ENCODE peak calls at places on chromosome 3, in nine cellular contexts. M, D, R, U, Y, C, E, Z and W are unnamed samples.

GRCh38 chr3:17937081-17937480 is 194.7 kb upstream of the TBC1D5 start:
- DNase-seq in M (no peak), D (no peak), R (no peak), U (no peak), Y (no peak), C (no peak), E (no peak), Z (no peak), W (no peak)

GRCh38 chr3:143445118-143445517 is 325.5 kb downstream of the CHST2 start:
- DNase-seq in M (no peak), D (no peak), R (peak), U (no peak), Y (no peak), C (no peak), E (peak), Z (no peak), W (no peak)

GRCh38 chr3:46093327-46093932 is 66.1 kb upstream of the XCR1 start:
- DNase-seq in M (no peak), D (no peak), R (no peak), U (no peak), Y (no peak), C (no peak), E (no peak), Z (no peak), W (no peak)

GRCh38 chr3:188947983-188948657 is 223.7 kb upstream of the TPRG1 start:
- DNase-seq in M (peak), D (peak), R (no peak), U (peak), Y (peak), C (no peak), E (no peak), Z (peak), W (peak)

GRCh38 chr3:135918600-135918999 is 46.9 kb upstream of the PPP2R3A start:
- DNase-seq in M (peak), D (no peak), R (no peak), U (no peak), Y (no peak), C (no peak), E (no peak), Z (peak), W (peak)

GRCh38 chr3:198107840-198108734 is 148.1 kb downstream of the LMLN start:
- DNase-seq in M (no peak), D (no peak), R (no peak), U (no peak), Y (no peak), C (no peak), E (no peak), Z (no peak), W (peak)

GRCh38 chr3:153963012-153963411 is 158.2 kb upstream of the ARHGEF26 start:
- DNase-seq in M (no peak), D (no peak), R (no peak), U (no peak), Y (no peak), C (no peak), E (no peak), Z (no peak), W (no peak)

GRCh38 chr3:38039101-38039898 is at the start of gene DLEC1:
- DNase-seq in M (peak), D (no peak), R (peak), U (peak), Y (no peak), C (peak), E (peak), Z (peak), W (no peak)

GRCh38 chr3:190989213-190989612 is 126.7 kb upstream of the GMNC start:
- DNase-seq in M (no peak), D (no peak), R (no peak), U (no peak), Y (no peak), C (no peak), E (no peak), Z (no peak), W (no peak)

GRCh38 chr3:155714295-155714718 is 30.6 kb downstream of the PLCH1 start:
- DNase-seq in M (no peak), D (no peak), R (no peak), U (peak), Y (no peak), C (no peak), E (no peak), Z (no peak), W (no peak)

GRCh38 chr3:120855665-120856437 is 52.2 kb upstream of the STXBP5L start:
- DNase-seq in M (peak), D (no peak), R (no peak), U (peak), Y (peak), C (no peak), E (no peak), Z (peak), W (peak)

GRCh38 chr3:17023006-17023664 is 138.4 kb downstream of the PLCL2 start:
- DNase-seq in M (peak), D (no peak), R (peak), U (no peak), Y (no peak), C (no peak), E (peak), Z (no peak), W (peak)

GRCh38 chr3:16828815-16829214 is 55.9 kb upstream of the PLCL2 start:
- DNase-seq in M (peak), D (no peak), R (peak), U (peak), Y (no peak), C (peak), E (peak), Z (peak), W (peak)

GRCh38 chr3:167669699-167670098 is 16.0 kb upstream of the WDR49 start:
- DNase-seq in M (no peak), D (no peak), R (no peak), U (no peak), Y (no peak), C (no peak), E (no peak), Z (no peak), W (no peak)

GRCh38 chr3:182241777-182242556 is 530.2 kb downstream of the SOX2 start:
- DNase-seq in M (peak), D (no peak), R (no peak), U (no peak), Y (no peak), C (no peak), E (no peak), Z (peak), W (no peak)

GRCh38 chr3:77259701-77260100 is 219.8 kb downstream of the ROBO2 start:
- DNase-seq in M (no peak), D (no peak), R (no peak), U (no peak), Y (no peak), C (no peak), E (no peak), Z (no peak), W (no peak)

GRCh38 chr3:72234394-72234793 is 449.4 kb upstream of the PROK2 start:
- DNase-seq in M (peak), D (no peak), R (no peak), U (no peak), Y (no peak), C (no peak), E (no peak), Z (peak), W (peak)

GRCh38 chr3:52771702-52772101 is 962 bp upstream of the NEK4 start:
- DNase-seq in M (no peak), D (no peak), R (no peak), U (no peak), Y (no peak), C (no peak), E (no peak), Z (no peak), W (no peak)

GRCh38 chr3:26622634-26623408 is at the start of gene LRRC3B:
- DNase-seq in M (no peak), D (no peak), R (no peak), U (peak), Y (no peak), C (no peak), E (no peak), Z (no peak), W (no peak)

GRCh38 chr3:160458151-160458550 is 8.6 kb upstream of the TRIM59 start:
- DNase-seq in M (no peak), D (no peak), R (no peak), U (no peak), Y (no peak), C (no peak), E (no peak), Z (no peak), W (no peak)

GRCh38 chr3:178454714-178455113 is 81.5 kb upstream of the KCNMB2 start:
- DNase-seq in M (peak), D (no peak), R (no peak), U (no peak), Y (no peak), C (no peak), E (no peak), Z (peak), W (no peak)

GRCh38 chr3:177089901-177090300 is 107.4 kb downstream of the TBL1XR1 start:
- DNase-seq in M (no peak), D (no peak), R (no peak), U (no peak), Y (no peak), C (no peak), E (no peak), Z (no peak), W (no peak)

GRCh38 chr3:177538064-177538742 is 340.9 kb upstream of the TBL1XR1 start:
- DNase-seq in M (peak), D (no peak), R (no peak), U (no peak), Y (no peak), C (no peak), E (no peak), Z (peak), W (no peak)

GRCh38 chr3:138081371-138082084 is 33.9 kb downstream of the DZIP1L start:
- DNase-seq in M (peak), D (no peak), R (no peak), U (no peak), Y (no peak), C (no peak), E (no peak), Z (peak), W (peak)

GRCh38 chr3:43285644-43286043 is 696 bp upstream of the SNRK start:
- DNase-seq in M (no peak), D (no peak), R (no peak), U (peak), Y (no peak), C (no peak), E (no peak), Z (no peak), W (no peak)

GRCh38 chr3:172648736-172649135 is 62.1 kb downstream of the NCEH1 start:
- DNase-seq in M (peak), D (no peak), R (no peak), U (no peak), Y (no peak), C (no peak), E (no peak), Z (peak), W (peak)

GRCh38 chr3:118817748-118818165 is 216.9 kb downstream of the IGSF11 start:
- DNase-seq in M (peak), D (no peak), R (peak), U (peak), Y (no peak), C (peak), E (peak), Z (peak), W (peak)

GRCh38 chr3:128362026-128362965 is 104.4 kb downstream of the DNAJB8 start:
- DNase-seq in M (no peak), D (no peak), R (no peak), U (no peak), Y (no peak), C (no peak), E (no peak), Z (no peak), W (no peak)

GRCh38 chr3:70342149-70342548 is 29.7 kb upstream of the MDFIC2 start:
- DNase-seq in M (no peak), D (no peak), R (no peak), U (no peak), Y (no peak), C (no peak), E (no peak), Z (no peak), W (no peak)

GRCh38 chr3:161171113-161171512 is 50.0 kb upstream of the NMD3 start:
- DNase-seq in M (peak), D (no peak), R (peak), U (no peak), Y (no peak), C (no peak), E (no peak), Z (peak), W (peak)

GRCh38 chr3:18295171-18295920 is 129.8 kb downstream of the SATB1 start:
- DNase-seq in M (peak), D (peak), R (peak), U (peak), Y (peak), C (peak), E (peak), Z (peak), W (peak)

GRCh38 chr3:100802126-100802525 is 92.8 kb downstream of the TFG start:
- DNase-seq in M (no peak), D (no peak), R (no peak), U (no peak), Y (no peak), C (peak), E (no peak), Z (no peak), W (no peak)

GRCh38 chr3:100797921-100798491 is 88.7 kb downstream of the TFG start:
- DNase-seq in M (no peak), D (no peak), R (no peak), U (no peak), Y (no peak), C (no peak), E (no peak), Z (no peak), W (no peak)

GRCh38 chr3:100796556-100796955 is 87.3 kb downstream of the TFG start:
- DNase-seq in M (peak), D (no peak), R (no peak), U (no peak), Y (no peak), C (no peak), E (no peak), Z (peak), W (peak)
- TF ChIP-seq CTCF in M (peak), D (peak), R (peak), U (peak), Y (no peak), C (peak), E (no peak), Z (peak), W (peak)

GRCh38 chr3:60517134-60517533 is 734.1 kb downstream of the FHIT start:
- DNase-seq in M (no peak), D (no peak), R (no peak), U (no peak), Y (no peak), C (no peak), E (no peak), Z (no peak), W (no peak)

GRCh38 chr3:60513241-60513640 is 738.0 kb downstream of the FHIT start:
- DNase-seq in M (no peak), D (no peak), R (no peak), U (no peak), Y (no peak), C (no peak), E (no peak), Z (no peak), W (no peak)

GRCh38 chr3:60514085-60514649 is 737.1 kb downstream of the FHIT start:
- DNase-seq in M (no peak), D (no peak), R (no peak), U (no peak), Y (no peak), C (no peak), E (no peak), Z (no peak), W (no peak)

GRCh38 chr3:60512506-60512905 is 738.7 kb downstream of the FHIT start:
- DNase-seq in M (no peak), D (no peak), R (no peak), U (no peak), Y (no peak), C (no peak), E (no peak), Z (no peak), W (no peak)

GRCh38 chr3:60514866-60515265 is 736.4 kb downstream of the FHIT start:
- DNase-seq in M (no peak), D (no peak), R (no peak), U (no peak), Y (no peak), C (no peak), E (no peak), Z (no peak), W (no peak)
- TF ChIP-seq CTCF in M (no peak), D (no peak), R (no peak), U (no peak), Y (no peak), C (no peak), E (no peak), Z (no peak), W (no peak)

DNA sequence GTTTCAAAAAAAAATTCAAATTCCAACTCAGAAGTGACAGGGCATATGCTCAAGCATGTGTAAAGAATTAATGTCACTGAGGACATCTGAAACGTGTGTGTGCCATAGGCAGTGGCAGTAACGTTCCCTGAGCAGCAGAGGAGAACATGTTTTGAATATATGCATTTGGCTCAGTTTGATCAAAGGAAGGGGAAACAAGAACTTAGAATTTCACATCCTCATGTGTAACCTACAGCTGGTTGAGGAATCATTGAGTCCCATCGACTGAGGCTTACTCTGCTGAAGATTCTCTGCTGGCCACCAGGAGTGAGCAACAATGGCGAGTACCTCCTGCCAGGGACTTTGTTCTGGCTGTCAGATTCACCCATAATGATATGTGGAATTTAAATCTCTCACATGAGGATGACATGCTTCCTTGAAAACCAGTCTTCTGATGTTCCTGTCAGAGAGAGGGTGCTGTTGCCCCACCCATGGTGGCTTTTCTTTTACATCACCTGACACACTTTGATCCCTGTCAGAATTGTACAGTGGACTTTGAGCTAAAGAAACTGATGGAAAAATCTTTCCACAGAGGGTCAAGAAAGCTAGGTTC is 21.3 kb downstream of the GORASP1 start:
- DNase-seq in M (no peak), D (no peak), R (no peak), U (no peak), Y (no peak), C (no peak), E (no peak), Z (no peak), W (no peak)
- TF ChIP-seq CTCF in M (no peak), D (no peak), R (no peak), U (no peak), Y (no peak), C (no peak), E (no peak), Z (no peak), W (no peak)

GRCh38 chr3:133490468-133491351 is 82.8 kb upstream of the CDV3 start:
- DNase-seq in M (no peak), D (no peak), R (peak), U (no peak), Y (no peak), C (no peak), E (peak), Z (no peak), W (no peak)

GRCh38 chr3:133491481-133492059 is 81.9 kb upstream of the CDV3 start:
- DNase-seq in M (no peak), D (no peak), R (no peak), U (no peak), Y (no peak), C (no peak), E (no peak), Z (no peak), W (no peak)

GRCh38 chr3:133489466-133490085 is 83.9 kb upstream of the CDV3 start:
- DNase-seq in M (no peak), D (no peak), R (no peak), U (peak), Y (no peak), C (no peak), E (no peak), Z (no peak), W (peak)

GRCh38 chr3:133492159-133492860 is 81.2 kb upstream of the CDV3 start:
- DNase-seq in M (no peak), D (no peak), R (no peak), U (no peak), Y (no peak), C (no peak), E (no peak), Z (no peak), W (no peak)

DNA sequence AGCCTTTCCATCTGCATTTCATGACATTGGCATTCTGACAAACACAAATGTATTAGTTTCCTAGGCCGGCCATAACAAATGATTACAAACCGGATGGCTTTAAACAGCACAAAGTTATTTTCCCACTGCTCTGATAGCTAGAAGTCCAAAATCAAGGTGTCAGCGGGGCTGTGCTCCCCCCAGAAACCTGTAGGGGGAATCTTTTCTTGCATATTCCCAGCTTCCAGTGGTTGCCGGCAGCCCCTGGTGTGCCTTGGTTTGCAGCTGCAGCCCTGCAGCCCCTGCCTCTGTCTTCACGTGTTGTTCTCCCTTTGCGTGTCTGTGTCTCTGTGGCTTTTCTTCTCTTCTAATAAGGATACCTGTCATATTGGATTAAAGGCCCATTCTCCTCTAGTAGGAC is 79.0 kb upstream of the CDV3 start:
- DNase-seq in M (peak), D (no peak), R (peak), U (peak), Y (no peak), C (no peak), E (no peak), Z (peak), W (peak)
- TF ChIP-seq CTCF in M (peak), D (peak), R (no peak), U (peak), Y (peak), C (peak), E (peak), Z (peak), W (peak)

DNA sequence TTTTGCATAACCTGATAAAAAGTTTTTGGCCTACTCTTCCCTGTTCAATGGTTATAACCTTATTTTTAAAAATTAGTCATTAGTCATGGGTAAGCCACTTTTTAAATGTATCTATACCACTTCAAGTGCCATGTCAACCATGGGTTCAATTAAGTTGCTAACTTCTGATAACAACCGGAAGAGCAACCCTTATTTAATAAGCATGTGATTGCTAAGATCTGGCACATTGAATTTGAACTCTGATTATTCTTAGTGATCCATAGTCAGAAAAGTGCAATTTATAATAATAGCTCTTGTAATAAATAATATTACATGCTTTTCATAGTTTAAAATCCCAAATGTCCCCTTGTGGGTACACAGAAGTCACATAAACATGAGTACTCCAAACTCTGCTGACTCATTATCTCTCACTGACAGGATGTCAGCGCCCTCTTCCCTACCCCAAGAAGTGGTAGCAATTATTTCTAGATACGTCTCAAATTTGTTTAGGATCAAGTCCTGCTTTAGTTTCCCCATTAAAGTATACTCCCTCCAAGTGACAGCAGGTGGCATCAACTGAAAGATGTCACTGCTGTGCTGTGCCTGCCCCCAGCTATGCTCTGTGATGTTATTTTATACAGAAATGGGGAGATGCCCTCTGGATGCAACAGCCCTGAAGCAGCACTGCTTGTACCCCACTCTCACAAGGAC is 18.6 kb downstream of the SAMD7 start:
- DNase-seq in M (no peak), D (no peak), R (peak), U (no peak), Y (no peak), C (no peak), E (peak), Z (no peak), W (no peak)
- TF ChIP-seq CTCF in M (no peak), D (no peak), R (no peak), U (no peak), Y (no peak), C (no peak), E (peak), Z (no peak), W (no peak)

GRCh38 chr3:13661121-13661520 is 112.2 kb downstream of the FBLN2 start:
- DNase-seq in M (no peak), D (no peak), R (no peak), U (no peak), Y (peak), C (no peak), E (no peak), Z (no peak), W (no peak)
- TF ChIP-seq CTCF in M (no peak), D (no peak), R (no peak), U (no peak), Y (no peak), C (no peak), E (no peak), Z (no peak), W (no peak)

GRCh38 chr3:165254812-165255211 is 58.6 kb upstream of the SLITRK3 start:
- DNase-seq in M (peak), D (no peak), R (no peak), U (no peak), Y (no peak), C (peak), E (no peak), Z (peak), W (peak)
- TF ChIP-seq CTCF in M (peak), D (peak), R (no peak), U (peak), Y (no peak), C (peak), E (no peak), Z (no peak), W (peak)